ENCODE peak calls at places on chromosome 9, in six cellular contexts. C is effector memory CD8-positive, alpha-beta T cell; M is pancreas; Q is heart left ventricle; P is A549; J is GM12891. Y is an unnamed sample.

GRCh38 chr9:1722404-1722803 is 292.7 kb upstream of the SMARCA2 start:
- DNase-seq in Q (no peak), M (no peak), C (no peak), J (no peak), P (peak; percentile 20), Y (no peak)

GRCh38 chr9:18142964-18143363 is 331.0 kb upstream of the ADAMTSL1 start:
- DNase-seq in Q (no peak), P (no peak), M (no peak), J (no peak), C (no peak), Y (no peak)

GRCh38 chr9:70883056-70883455 is 238.4 kb downstream of the TRPM3 start:
- DNase-seq in P (no peak), J (no peak), M (no peak), Q (no peak), C (no peak), Y (no peak)

GRCh38 chr9:18857334-18857733 is 175.7 kb downstream of the SAXO1 start:
- DNase-seq in P (no peak), C (no peak), M (no peak), J (no peak), Q (no peak), Y (no peak)

GRCh38 chr9:30172206-30172605 is 2212.2 kb upstream of the ACO1 start:
- DNase-seq in M (no peak), Q (no peak), P (no peak), J (no peak), C (no peak), Y (no peak)

GRCh38 chr9:128683340-128684064 is 5.5 kb upstream of the SET start:
- DNase-seq in J (no peak), M (peak; percentile 58), Q (peak; percentile 53), P (peak; percentile 55), C (peak; percentile 29), Y (no peak)

GRCh38 chr9:38641985-38642864 is 21.8 kb upstream of the ANKRD18A start:
- DNase-seq in P (peak; percentile 68), Q (no peak), M (no peak), J (no peak), C (no peak), Y (no peak)

GRCh38 chr9:34653610-34654072 is 1.7 kb downstream of the IL11RA start:
- DNase-seq in M (no peak), P (no peak), J (no peak), Q (no peak), C (no peak), Y (no peak)

GRCh38 chr9:15287309-15287708 is 19.7 kb downstream of the TTC39B start:
- DNase-seq in Q (no peak), M (no peak), P (no peak), J (no peak), C (no peak), Y (no peak)

GRCh38 chr9:111298831-111299603 is 31.0 kb downstream of the OR2K2 start:
- DNase-seq in C (no peak), J (peak; percentile 2), M (no peak), Q (peak; percentile 61), P (peak; percentile 66), Y (peak; percentile 27)

GRCh38 chr9:110058304-110058953 is 149.5 kb downstream of the C9orf152 start:
- DNase-seq in J (no peak), C (peak; percentile 10), P (peak; percentile 78), M (no peak), Q (no peak), Y (no peak)

GRCh38 chr9:14310247-14310646 is 3.7 kb downstream of the NFIB start:
- DNase-seq in Q (no peak), P (no peak), M (no peak), C (no peak), J (no peak), Y (no peak)

GRCh38 chr9:126347093-126347492 is 20.5 kb downstream of the MVB12B start:
- DNase-seq in Q (peak; percentile 48), J (no peak), P (no peak), C (no peak), M (no peak), Y (no peak)

GRCh38 chr9:87667164-87667738 is 58.7 kb upstream of the CTSL start:
- DNase-seq in P (peak; percentile 73), Q (no peak), C (no peak), J (no peak), M (no peak), Y (peak; percentile 6)

GRCh38 chr9:81826541-81826906 is 101.7 kb upstream of the SPATA31D4 start:
- DNase-seq in Q (peak; percentile 85), P (no peak), M (no peak), J (no peak), C (no peak), Y (no peak)

GRCh38 chr9:137449931-137450537 is 8.9 kb upstream of the ENTPD8 start:
- DNase-seq in C (peak; percentile 60), J (no peak), Q (peak; percentile 21), P (no peak), M (peak; percentile 28), Y (no peak)

GRCh38 chr9:116337015-116337414 is 183.4 kb downstream of the PAPPA start:
- DNase-seq in J (no peak), M (no peak), Q (no peak), P (no peak), C (no peak), Y (no peak)

GRCh38 chr9:7879551-7880245 is 80.1 kb upstream of the DMAC1 start:
- DNase-seq in M (no peak), Q (no peak), J (no peak), C (peak; percentile 27), P (no peak), Y (no peak)

GRCh38 chr9:76985581-76985980 is 33.9 kb upstream of the FOXB2 start:
- DNase-seq in M (no peak), C (no peak), Q (no peak), P (no peak), J (no peak), Y (no peak)

GRCh38 chr9:91908293-91908623 is 41.8 kb downstream of the ROR2 start:
- DNase-seq in C (no peak), Q (no peak), P (no peak), M (no peak), J (no peak), Y (no peak)

GRCh38 chr9:14993061-14993800 is 83.0 kb upstream of the FREM1 start:
- DNase-seq in C (no peak), P (peak; percentile 53), Q (peak; percentile 92), M (peak; percentile 88), J (no peak), Y (peak; percentile 76)

GRCh38 chr9:8589476-8589875 is 789.9 kb upstream of the DMAC1 start:
- DNase-seq in J (no peak), C (no peak), M (no peak), P (no peak), Q (no peak), Y (no peak)